ENCODE peak calls at places on chromosomes 11 and 22, in seven cellular contexts. H, P, N, K, O, B and Y are unnamed samples.

GRCh38 chr11:108751444-108751843 is 86.6 kb downstream of the DDX10 start:
- DNase-seq in O (no peak), P (no peak), B (no peak), H (no peak), N (no peak), K (no peak), Y (no peak)

GRCh38 chr11:942853-943252 is 17.2 kb downstream of the AP2A2 start:
- DNase-seq in O (no peak), B (no peak), H (no peak), K (no peak), N (no peak), P (no peak), Y (no peak)

GRCh38 chr22:23053051-23053707 is 17.1 kb upstream of the GNAZ start:
- DNase-seq in P (no peak), N (no peak), K (no peak), B (no peak), O (peak; percentile 27), H (no peak), Y (no peak)

GRCh38 chr11:12165237-12165875 is 55.0 kb downstream of the MICAL2 start:
- DNase-seq in H (no peak), O (peak; percentile 60), N (no peak), K (no peak), B (no peak), P (no peak), Y (no peak)

GRCh38 chr11:15651782-15652181 is 537.1 kb downstream of the INSC start:
- DNase-seq in B (no peak), O (no peak), N (no peak), P (no peak), K (no peak), H (no peak), Y (no peak)

GRCh38 chr11:63920870-63921417 is 4.0 kb upstream of the RCOR2 start:
- DNase-seq in O (no peak), H (peak; percentile 31), B (no peak), K (no peak), P (peak; percentile 68), N (no peak), Y (no peak)

GRCh38 chr11:71996946-71997345 is 1.8 kb upstream of the IL18BP start:
- DNase-seq in H (peak; percentile 69), N (no peak), K (no peak), P (no peak), B (no peak), O (no peak), Y (no peak)

GRCh38 chr22:26798433-26799065 is 141.2 kb downstream of the MIAT start:
- DNase-seq in O (no peak), P (no peak), B (no peak), N (no peak), H (no peak), K (no peak), Y (no peak)

GRCh38 chr11:120024046-120024445 is 113.9 kb downstream of the TRIM29 start:
- DNase-seq in P (no peak), B (no peak), N (no peak), K (no peak), H (no peak), O (no peak), Y (no peak)

GRCh38 chr11:72478596-72479143 is 44.3 kb upstream of the CLPB start:
- DNase-seq in B (no peak), O (no peak), K (no peak), N (no peak), P (no peak), H (no peak), Y (no peak)

GRCh38 chr22:24423519-24424000 is 3.8 kb upstream of the ADORA2A start:
- DNase-seq in N (peak; percentile 25), B (peak; percentile 94), O (peak; percentile 73), K (no peak), H (peak; percentile 66), P (peak; percentile 83), Y (peak; percentile 94)

GRCh38 chr11:127390465-127390864 is 389.9 kb upstream of the KIRREL3 start:
- DNase-seq in P (no peak), N (no peak), O (no peak), B (no peak), H (no peak), K (no peak), Y (no peak)

GRCh38 chr22:26565889-26566288 is 24.0 kb downstream of the TPST2 start:
- DNase-seq in O (no peak), B (no peak), K (no peak), P (no peak), N (no peak), H (no peak), Y (no peak)

GRCh38 chr11:11157201-11157600 is 195.8 kb downstream of the CSNK2A3 start:
- DNase-seq in O (no peak), K (no peak), B (peak; percentile 50), H (no peak), N (no peak), P (peak; percentile 51), Y (peak; percentile 17)

GRCh38 chr11:129640671-129641070 is 175.0 kb upstream of the TMEM45B start:
- DNase-seq in P (no peak), N (no peak), H (no peak), K (no peak), O (no peak), B (no peak), Y (no peak)

GRCh38 chr11:118640332-118641154 is 33.1 kb downstream of the PHLDB1 start:
- DNase-seq in N (no peak), P (no peak), K (no peak), B (no peak), O (no peak), H (no peak), Y (no peak)

GRCh38 chr11:77046060-77046501 is 11.9 kb downstream of the B3GNT6 start:
- DNase-seq in N (peak; percentile 25), O (peak; percentile 72), K (no peak), B (peak; percentile 76), P (peak; percentile 87), H (no peak), Y (peak; percentile 88)

GRCh38 chr11:15878756-15879155 is 477.6 kb downstream of the SOX6 start:
- DNase-seq in B (no peak), P (no peak), H (no peak), O (no peak), N (no peak), K (no peak), Y (no peak)

GRCh38 chr11:77035580-77035979 is 1.4 kb downstream of the B3GNT6 start:
- DNase-seq in P (no peak), N (no peak), B (no peak), O (peak; percentile 75), K (no peak), H (no peak), Y (no peak)

GRCh38 chr11:83711035-83711630 is 425.0 kb upstream of the CCDC90B start:
- DNase-seq in N (no peak), P (no peak), O (no peak), B (no peak), K (no peak), H (no peak), Y (peak; percentile 38)

GRCh38 chr11:11016123-11016522 is 158.3 kb upstream of the ZBED5 start:
- DNase-seq in N (no peak), B (no peak), P (no peak), O (no peak), H (no peak), K (no peak), Y (no peak)

GRCh38 chr11:134737563-134738510 is 325.8 kb upstream of the B3GAT1 start:
- DNase-seq in B (no peak), K (no peak), O (no peak), H (no peak), P (no peak), N (no peak), Y (no peak)

GRCh38 chr11:126029805-126030204 is 32.9 kb downstream of the CDON start:
- DNase-seq in B (no peak), O (no peak), P (no peak), K (no peak), H (no peak), N (no peak), Y (no peak)

GRCh38 chr22:50571264-50572175 is 6.7 kb downstream of the CPT1B start:
- DNase-seq in B (no peak), P (no peak), H (no peak), O (no peak), N (no peak), K (no peak), Y (no peak)

GRCh38 chr22:25447067-25447688 is 117.3 kb upstream of the GRK3 start:
- DNase-seq in K (no peak), H (no peak), O (no peak), N (no peak), B (no peak), P (no peak), Y (no peak)